ENCODE peak calls at places on chromosome 16, in seven cellular contexts. T is epithelial cell of esophagus; H is activated CD4-positive, alpha-beta T cell treated with anti-CD3 and anti-CD28 coated beads, Interleukin-2, amount 50 U/mL, for 48 hours; Q is nucleus accumbens; P is AG09319; Y is DMS79 treated with DMSO at 0.1 percent for 48 hours; U is activated naive CD4-positive, alpha-beta T cell treated with anti-CD3 and anti-CD28 coated beads, Interleukin-2, amount 50 U/mL, for 16 hours. R is an unnamed sample.

GRCh38 chr16:19696312-19696711 is 21.7 kb downstream of the KNOP1 start:
- DNase-seq in Q (peak), P (peak), Y (peak), H (peak), U (peak), T (peak), R (peak)

GRCh38 chr16:88455610-88456355 is 2.7 kb downstream of the ZFPM1 start:
- DNase-seq in Y (peak), H (peak), P (peak), U (peak), T (peak), Q (no peak), R (peak)

GRCh38 chr16:19005561-19006445 is 22.1 kb downstream of the TMC7 start:
- DNase-seq in Q (peak), H (no peak), T (peak), Y (no peak), P (no peak), U (no peak), R (no peak)

GRCh38 chr16:84795338-84796053 is 24.3 kb upstream of the CRISPLD2 start:
- DNase-seq in Y (no peak), T (peak), U (no peak), H (no peak), P (peak), Q (no peak), R (no peak)

GRCh38 chr16:23060458-23061320 is 88.6 kb downstream of the USP31 start:
- DNase-seq in H (peak), Q (peak), U (peak), T (peak), P (peak), Y (peak), R (peak)

GRCh38 chr16:80299416-80299815 is 241.4 kb upstream of the DYNLRB2 start:
- DNase-seq in T (no peak), U (no peak), P (peak), H (no peak), Q (no peak), Y (no peak), R (no peak)

GRCh38 chr16:11629071-11630030 is 38.9 kb upstream of the SNN start:
- DNase-seq in T (no peak), Q (no peak), U (peak), P (no peak), Y (peak), H (no peak), R (peak)

GRCh38 chr16:59356709-59357108 is 622.6 kb upstream of the GOT2 start:
- DNase-seq in P (no peak), T (no peak), Q (no peak), U (no peak), Y (no peak), H (no peak), R (no peak)

GRCh38 chr16:29982560-29983419 is 9.1 kb downstream of the TAOK2 start:
- DNase-seq in T (no peak), Y (no peak), P (no peak), Q (no peak), U (no peak), H (no peak), R (no peak)

GRCh38 chr16:3999479-3999868 is 116.8 kb downstream of the ADCY9 start:
- DNase-seq in U (no peak), T (no peak), P (peak), H (no peak), Q (no peak), Y (no peak), R (peak)

GRCh38 chr16:88642881-88643545 is 4.6 kb downstream of the IL17C start:
- DNase-seq in Y (no peak), H (no peak), P (no peak), T (no peak), U (no peak), Q (no peak), R (no peak)